ENCODE peak calls at places on chromosomes 3 and 15, in eight cellular contexts. O, H, F, J, W, C, N and P are unnamed samples.

GRCh38 chr3:36302626-36303025 is 77.7 kb upstream of the STAC start:
- DNase-seq in O (no peak), H (no peak), F (no peak), J (no peak), W (no peak), C (no peak), N (no peak), P (no peak)

GRCh38 chr15:52651868-52652267 is 27.3 kb downstream of the ATOSA start:
- DNase-seq in O (no peak), H (peak), F (no peak), J (peak), W (peak), C (no peak), N (peak), P (no peak)

GRCh38 chr15:71501344-71502128 is 308.8 kb upstream of the NR2E3 start:
- DNase-seq in O (no peak), H (no peak), F (no peak), J (no peak), W (no peak), C (no peak), N (no peak), P (no peak)

GRCh38 chr3:39104961-39105686 is 2.3 kb downstream of the GORASP1 start:
- DNase-seq in O (no peak), H (peak), F (no peak), J (no peak), W (no peak), C (no peak), N (no peak), P (no peak)

GRCh38 chr15:85579957-85580694 is 199.7 kb downstream of the AKAP13 start:
- DNase-seq in O (no peak), H (no peak), F (no peak), J (peak), W (peak), C (no peak), N (peak), P (no peak)

GRCh38 chr3:70890085-70890484 is 577.6 kb upstream of the MDFIC2 start:
- DNase-seq in O (no peak), H (no peak), F (no peak), J (no peak), W (no peak), C (no peak), N (no peak), P (no peak)

GRCh38 chr3:149833241-149833640 is 20.2 kb downstream of the RNF13 start:
- DNase-seq in O (peak), H (no peak), F (no peak), J (no peak), W (no peak), C (no peak), N (no peak), P (no peak)

GRCh38 chr3:111882799-111883198 is 23.7 kb downstream of the PHLDB2 start:
- DNase-seq in O (no peak), H (no peak), F (no peak), J (no peak), W (no peak), C (no peak), N (no peak), P (peak)

GRCh38 chr3:46086083-46086437 is 58.8 kb upstream of the XCR1 start:
- DNase-seq in O (no peak), H (no peak), F (no peak), J (no peak), W (no peak), C (no peak), N (no peak), P (no peak)

GRCh38 chr3:13191016-13191415 is 117.8 kb upstream of the IQSEC1 start:
- DNase-seq in O (no peak), H (no peak), F (no peak), J (no peak), W (no peak), C (no peak), N (no peak), P (no peak)

GRCh38 chr3:24149032-24149431 is 203.9 kb downstream of the NR1D2 start:
- DNase-seq in O (peak), H (peak), F (no peak), J (no peak), W (no peak), C (no peak), N (no peak), P (no peak)
- TF ChIP-seq CTCF in O (peak), H (peak), F (no peak), J (peak), W (no peak), C (peak), N (no peak), P (no peak)

GRCh38 chr15:44598892-44599291 is 61.9 kb downstream of the EIF3J start:
- DNase-seq in O (no peak), H (no peak), F (no peak), J (peak), W (no peak), C (no peak), N (no peak), P (no peak)

GRCh38 chr15:44595246-44595645 is 58.3 kb downstream of the EIF3J start:
- DNase-seq in O (no peak), H (no peak), F (no peak), J (no peak), W (no peak), C (no peak), N (no peak), P (no peak)

GRCh38 chr15:44598066-44598465 is 61.1 kb downstream of the EIF3J start:
- DNase-seq in O (no peak), H (no peak), F (no peak), J (no peak), W (no peak), C (no peak), N (no peak), P (no peak)

GRCh38 chr15:44595656-44596510 is 58.9 kb downstream of the EIF3J start:
- DNase-seq in O (no peak), H (no peak), F (no peak), J (no peak), W (no peak), C (peak), N (no peak), P (peak)

GRCh38 chr15:44596511-44597010 is 59.6 kb downstream of the EIF3J start:
- DNase-seq in O (no peak), H (no peak), F (no peak), J (no peak), W (no peak), C (no peak), N (no peak), P (no peak)
- TF ChIP-seq CTCF in O (no peak), H (no peak), F (no peak), J (no peak), W (no peak), C (no peak), N (no peak), P (no peak)

GRCh38 chr3:196557236-196557635 is 11.1 kb downstream of the WDR53 start:
- DNase-seq in O (no peak), H (no peak), F (no peak), J (no peak), W (no peak), C (no peak), N (no peak), P (no peak)
- TF ChIP-seq CTCF in O (no peak), H (no peak), F (no peak), J (no peak), W (no peak), C (no peak), N (no peak), P (no peak)

GRCh38 chr15:41930867-41931222 is 37.0 kb upstream of the SPTBN5 start:
- DNase-seq in O (no peak), H (no peak), F (no peak), J (no peak), W (no peak), C (no peak), N (no peak), P (no peak)

GRCh38 chr15:41928637-41929620 is 35.1 kb upstream of the SPTBN5 start:
- DNase-seq in O (no peak), H (peak), F (no peak), J (no peak), W (no peak), C (no peak), N (no peak), P (peak)

GRCh38 chr15:41932511-41932910 is 38.7 kb upstream of the SPTBN5 start:
- DNase-seq in O (no peak), H (no peak), F (no peak), J (no peak), W (no peak), C (no peak), N (no peak), P (no peak)

GRCh38 chr15:41932101-41932500 is 38.2 kb upstream of the SPTBN5 start:
- DNase-seq in O (no peak), H (no peak), F (no peak), J (no peak), W (no peak), C (no peak), N (no peak), P (no peak)

DNA sequence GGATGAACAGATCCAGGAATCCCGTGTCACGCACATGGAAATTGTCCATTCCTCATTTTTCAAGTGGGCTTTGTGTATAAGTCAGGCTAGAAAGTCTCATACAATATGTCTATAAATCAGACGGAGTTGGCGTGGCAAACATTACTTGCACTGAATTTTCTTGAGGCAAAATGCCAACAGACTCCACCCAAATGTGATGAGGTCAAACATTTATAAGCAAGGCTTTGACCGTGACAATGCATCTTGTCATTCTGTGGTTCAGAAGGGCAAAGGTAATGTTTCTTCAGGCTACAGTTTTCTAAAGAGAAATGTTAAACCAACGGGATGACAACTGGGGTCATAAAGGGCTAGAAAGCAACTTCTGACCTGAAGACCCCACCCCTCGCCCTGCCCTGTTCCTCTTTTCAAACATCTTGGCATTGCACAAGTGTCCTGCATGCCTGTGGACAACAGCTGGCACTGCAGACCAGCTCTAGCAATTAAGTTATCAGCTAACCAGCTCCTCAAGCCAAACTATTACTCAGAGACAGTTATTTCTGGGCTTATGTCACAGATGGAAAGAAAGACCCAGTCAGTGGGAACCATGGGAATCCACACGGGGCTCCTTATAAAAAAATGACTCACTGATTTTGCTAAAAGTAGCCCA is 36.5 kb upstream of the SPTBN5 start:
- DNase-seq in O (no peak), H (peak), F (no peak), J (peak), W (no peak), C (no peak), N (peak), P (no peak)
- TF ChIP-seq CTCF in O (no peak), H (no peak), F (no peak), J (peak), W (peak), C (no peak), N (peak), P (no peak)

GRCh38 chr3:109098245-109098644 is 19.7 kb downstream of the MORC1 start:
- DNase-seq in O (peak), H (peak), F (no peak), J (no peak), W (no peak), C (no peak), N (peak), P (no peak)
- TF ChIP-seq CTCF in O (peak), H (peak), F (no peak), J (no peak), W (no peak), C (peak), N (no peak), P (no peak)

GRCh38 chr15:48721061-48721810 is 75.7 kb upstream of the FBN1 start:
- DNase-seq in O (no peak), H (no peak), F (no peak), J (peak), W (no peak), C (no peak), N (no peak), P (no peak)

GRCh38 chr15:48719668-48720067 is 74.2 kb upstream of the FBN1 start:
- DNase-seq in O (no peak), H (no peak), F (no peak), J (no peak), W (no peak), C (no peak), N (no peak), P (no peak)

GRCh38 chr15:48720646-48721045 is 75.1 kb upstream of the FBN1 start:
- DNase-seq in O (no peak), H (no peak), F (no peak), J (peak), W (no peak), C (no peak), N (no peak), P (no peak)

GRCh38 chr15:48718646-48719045 is 73.1 kb upstream of the FBN1 start:
- DNase-seq in O (no peak), H (no peak), F (no peak), J (peak), W (no peak), C (no peak), N (no peak), P (no peak)

DNA sequence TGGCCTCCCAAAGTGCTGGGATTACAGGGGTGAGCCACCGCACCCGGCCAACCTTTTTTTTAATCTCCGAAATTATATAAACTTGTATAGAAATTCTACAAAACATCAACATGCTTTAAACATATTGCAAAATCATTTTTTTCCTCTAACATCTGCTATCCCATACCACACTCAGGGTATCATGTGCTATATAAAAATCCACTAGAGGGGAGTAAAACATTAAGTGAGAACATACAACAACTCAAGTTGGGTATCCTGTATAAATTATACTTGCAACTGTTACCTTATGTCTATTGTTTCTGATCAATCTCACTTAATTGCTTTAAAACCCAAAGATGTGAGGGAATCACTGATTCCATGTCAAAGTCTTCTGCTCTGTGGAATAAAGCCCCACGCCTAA is 71.9 kb upstream of the FBN1 start:
- DNase-seq in O (no peak), H (peak), F (no peak), J (peak), W (no peak), C (no peak), N (no peak), P (no peak)
- TF ChIP-seq CTCF in O (peak), H (peak), F (no peak), J (no peak), W (no peak), C (no peak), N (no peak), P (no peak)